ENCODE peak calls at places on chromosomes 13 and 19, in nine cellular contexts. One of them, this sample, is unnamed.

GRCh38 chr13:26503826-26504594 is 53.5 kb upstream of the WASF3 start:
- DNase-seq in GM12878: no peak
- DNase-seq in sigmoid colon: peak; percentile 13
- DNase-seq in spleen: no peak
- DNase-seq in prostate gland: no peak
- DNase-seq in endothelial cell of umbilical vein: no peak
- DNase-seq in stomach: no peak
- DNase-seq in transverse colon: no peak
- DNase-seq in K562: no peak
- DNase-seq in this sample: no peak

GRCh38 chr13:61852116-61852515 is 436.5 kb upstream of the PCDH20 start:
- DNase-seq in prostate gland: no peak
- DNase-seq in spleen: no peak
- DNase-seq in sigmoid colon: no peak
- DNase-seq in transverse colon: no peak
- DNase-seq in endothelial cell of umbilical vein: no peak
- DNase-seq in K562: no peak
- DNase-seq in GM12878: no peak
- DNase-seq in stomach: no peak
- DNase-seq in this sample: no peak

GRCh38 chr19:11265785-11266236 is 3.5 kb upstream of the DOCK6 start:
- DNase-seq in endothelial cell of umbilical vein: no peak
- DNase-seq in transverse colon: peak; percentile 95
- DNase-seq in prostate gland: peak; percentile 66
- DNase-seq in GM12878: no peak
- DNase-seq in spleen: no peak
- DNase-seq in stomach: peak; percentile 91
- DNase-seq in K562: peak; percentile 14
- DNase-seq in sigmoid colon: no peak
- DNase-seq in this sample: no peak

GRCh38 chr13:31005066-31005465 is 72.6 kb downstream of the TEX26 start:
- DNase-seq in sigmoid colon: no peak
- DNase-seq in endothelial cell of umbilical vein: no peak
- DNase-seq in spleen: no peak
- DNase-seq in prostate gland: no peak
- DNase-seq in GM12878: no peak
- DNase-seq in stomach: no peak
- DNase-seq in transverse colon: no peak
- DNase-seq in K562: no peak
- DNase-seq in this sample: no peak

GRCh38 chr19:16957151-16957662 is 68.4 kb downstream of the F2RL3 start:
- DNase-seq in endothelial cell of umbilical vein: no peak
- DNase-seq in sigmoid colon: no peak
- DNase-seq in stomach: no peak
- DNase-seq in prostate gland: peak; percentile 72
- DNase-seq in transverse colon: no peak
- DNase-seq in spleen: no peak
- DNase-seq in K562: no peak
- DNase-seq in GM12878: no peak
- DNase-seq in this sample: peak; percentile 20

GRCh38 chr13:25237083-25237482 is 50.2 kb downstream of the MTMR6 start:
- DNase-seq in transverse colon: no peak
- DNase-seq in spleen: no peak
- DNase-seq in sigmoid colon: no peak
- DNase-seq in endothelial cell of umbilical vein: no peak
- DNase-seq in prostate gland: no peak
- DNase-seq in GM12878: no peak
- DNase-seq in stomach: no peak
- DNase-seq in K562: no peak
- DNase-seq in this sample: no peak

GRCh38 chr13:87925006-87925405 is 253.8 kb downstream of the SLITRK5 start:
- DNase-seq in prostate gland: no peak
- DNase-seq in transverse colon: no peak
- DNase-seq in GM12878: no peak
- DNase-seq in sigmoid colon: no peak
- DNase-seq in K562: no peak
- DNase-seq in spleen: no peak
- DNase-seq in stomach: no peak
- DNase-seq in endothelial cell of umbilical vein: no peak
- DNase-seq in this sample: no peak

GRCh38 chr13:107234315-107234714 is 666.4 kb upstream of the ARGLU1 start:
- DNase-seq in transverse colon: no peak
- DNase-seq in prostate gland: no peak
- DNase-seq in stomach: no peak
- DNase-seq in sigmoid colon: no peak
- DNase-seq in endothelial cell of umbilical vein: no peak
- DNase-seq in K562: no peak
- DNase-seq in spleen: no peak
- DNase-seq in GM12878: no peak
- DNase-seq in this sample: no peak

GRCh38 chr19:54100560-54100959 is at the start of gene OSCAR:
- DNase-seq in GM12878: no peak
- DNase-seq in stomach: no peak
- DNase-seq in spleen: peak; percentile 82
- DNase-seq in K562: no peak
- DNase-seq in endothelial cell of umbilical vein: no peak
- DNase-seq in sigmoid colon: no peak
- DNase-seq in transverse colon: no peak
- DNase-seq in prostate gland: no peak
- DNase-seq in this sample: no peak

GRCh38 chr19:54095136-54095858 is 5.3 kb downstream of the OSCAR start:
- DNase-seq in prostate gland: no peak
- DNase-seq in K562: peak; percentile 3
- DNase-seq in transverse colon: no peak
- DNase-seq in endothelial cell of umbilical vein: no peak
- DNase-seq in stomach: no peak
- DNase-seq in sigmoid colon: peak; percentile 57
- DNase-seq in GM12878: no peak
- DNase-seq in spleen: no peak
- DNase-seq in this sample: no peak

GRCh38 chr19:54102421-54103169 is at the start of gene NDUFA3:
- DNase-seq in sigmoid colon: peak; percentile 99
- DNase-seq in GM12878: peak; percentile 95
- DNase-seq in endothelial cell of umbilical vein: peak; percentile 99
- DNase-seq in prostate gland: peak; percentile 97
- DNase-seq in stomach: peak; percentile 98
- DNase-seq in K562: peak; percentile 99
- DNase-seq in spleen: peak; percentile 99
- DNase-seq in transverse colon: peak; percentile 98
- DNase-seq in this sample: peak; percentile 96

GRCh38 chr19:54094601-54095000 is 6.0 kb downstream of the OSCAR start:
- DNase-seq in prostate gland: no peak
- DNase-seq in transverse colon: no peak
- DNase-seq in GM12878: no peak
- DNase-seq in K562: no peak
- DNase-seq in spleen: no peak
- DNase-seq in endothelial cell of umbilical vein: no peak
- DNase-seq in sigmoid colon: peak; percentile 19
- DNase-seq in stomach: no peak
- DNase-seq in this sample: no peak

GRCh38 chr19:54096642-54097106 is 3.9 kb downstream of the OSCAR start:
- DNase-seq in transverse colon: peak; percentile 42
- DNase-seq in sigmoid colon: peak; percentile 68
- DNase-seq in spleen: peak; percentile 86
- DNase-seq in endothelial cell of umbilical vein: no peak
- DNase-seq in K562: peak; percentile 57
- DNase-seq in GM12878: no peak
- DNase-seq in stomach: no peak
- DNase-seq in prostate gland: no peak
- DNase-seq in this sample: no peak
- TF ChIP-seq CTCF in transverse colon: no peak
- TF ChIP-seq CTCF in sigmoid colon: no peak
- TF ChIP-seq CTCF in spleen: no peak
- TF ChIP-seq CTCF in endothelial cell of umbilical vein: peak; percentile 15
- TF ChIP-seq CTCF in K562: peak; percentile 19
- TF ChIP-seq CTCF in GM12878: peak; percentile 22
- TF ChIP-seq CTCF in stomach: no peak
- TF ChIP-seq CTCF in prostate gland: no peak
- TF ChIP-seq CTCF in this sample: no peak

DNA sequence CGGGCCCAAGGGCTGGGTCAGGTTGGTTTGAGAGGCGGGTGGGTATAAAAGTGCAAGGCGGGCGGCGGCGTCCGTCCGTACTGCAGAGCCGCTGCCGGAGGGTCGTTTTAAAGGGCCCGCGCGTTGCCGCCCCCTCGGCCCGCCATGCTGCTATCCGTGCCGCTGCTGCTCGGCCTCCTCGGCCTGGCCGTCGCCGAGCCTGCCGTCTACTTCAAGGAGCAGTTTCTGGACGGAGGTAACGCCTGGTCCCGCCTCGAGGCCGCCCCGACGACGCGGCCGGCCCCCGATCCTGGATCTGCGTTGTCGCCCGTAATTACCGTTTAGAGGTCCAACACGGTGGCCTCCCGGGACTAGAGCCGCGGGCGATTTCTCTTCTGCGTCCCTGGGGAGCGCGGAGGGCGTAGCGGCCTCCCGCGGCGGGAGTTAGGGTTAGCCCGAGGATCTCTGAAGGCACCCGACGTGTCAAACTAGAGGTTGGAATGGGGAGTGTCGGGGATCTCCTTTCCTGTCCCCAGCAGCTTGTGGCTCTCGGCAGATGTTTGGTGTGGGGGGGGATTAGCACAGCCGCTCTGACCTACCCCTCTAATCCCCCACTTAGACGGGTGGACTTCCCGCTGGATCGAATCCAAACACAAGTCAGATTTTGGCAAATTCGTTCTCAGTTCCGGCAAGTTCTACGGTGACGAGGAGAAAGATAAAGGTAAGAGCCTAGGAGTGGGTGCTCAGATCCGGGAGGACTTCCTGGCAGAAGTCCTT is at the start of gene CALR:
- DNase-seq in spleen: no peak
- DNase-seq in prostate gland: no peak
- DNase-seq in transverse colon: peak; percentile 45
- DNase-seq in stomach: no peak
- DNase-seq in GM12878: no peak
- DNase-seq in K562: no peak
- DNase-seq in endothelial cell of umbilical vein: peak; percentile 45
- DNase-seq in sigmoid colon: peak; percentile 76
- DNase-seq in this sample: no peak
- TF ChIP-seq POLR2A in spleen: peak; percentile 92
- TF ChIP-seq POLR2A in prostate gland: peak; percentile 100
- TF ChIP-seq POLR2A in transverse colon: peak; percentile 100
- TF ChIP-seq POLR2A in stomach: no peak
- TF ChIP-seq POLR2A in GM12878: peak; percentile 99
- TF ChIP-seq POLR2A in K562: peak; percentile 99
- TF ChIP-seq POLR2A in endothelial cell of umbilical vein: peak; percentile 99
- TF ChIP-seq POLR2A in sigmoid colon: peak; percentile 97
- TF ChIP-seq POLR2A in this sample: peak; percentile 99

GRCh38 chr19:2627855-2628254 is 74.6 kb downstream of the GNG7 start:
- DNase-seq in K562: no peak
- DNase-seq in stomach: no peak
- DNase-seq in spleen: no peak
- DNase-seq in GM12878: no peak
- DNase-seq in endothelial cell of umbilical vein: no peak
- DNase-seq in transverse colon: no peak
- DNase-seq in sigmoid colon: no peak
- DNase-seq in prostate gland: no peak
- DNase-seq in this sample: no peak

GRCh38 chr19:2629491-2630351 is 72.8 kb downstream of the GNG7 start:
- DNase-seq in stomach: no peak
- DNase-seq in spleen: peak; percentile 78
- DNase-seq in sigmoid colon: peak; percentile 45
- DNase-seq in prostate gland: no peak
- DNase-seq in GM12878: no peak
- DNase-seq in endothelial cell of umbilical vein: no peak
- DNase-seq in transverse colon: no peak
- DNase-seq in K562: no peak
- DNase-seq in this sample: no peak

GRCh38 chr19:2625434-2625833 is 77.1 kb downstream of the GNG7 start:
- DNase-seq in GM12878: no peak
- DNase-seq in transverse colon: peak; percentile 75
- DNase-seq in stomach: peak; percentile 55
- DNase-seq in sigmoid colon: peak; percentile 70
- DNase-seq in prostate gland: no peak
- DNase-seq in endothelial cell of umbilical vein: no peak
- DNase-seq in spleen: peak; percentile 87
- DNase-seq in K562: no peak
- DNase-seq in this sample: no peak

GRCh38 chr19:2628597-2628996 is 73.9 kb downstream of the GNG7 start:
- DNase-seq in transverse colon: no peak
- DNase-seq in K562: no peak
- DNase-seq in endothelial cell of umbilical vein: no peak
- DNase-seq in stomach: no peak
- DNase-seq in prostate gland: no peak
- DNase-seq in GM12878: no peak
- DNase-seq in spleen: no peak
- DNase-seq in sigmoid colon: no peak
- DNase-seq in this sample: no peak

DNA sequence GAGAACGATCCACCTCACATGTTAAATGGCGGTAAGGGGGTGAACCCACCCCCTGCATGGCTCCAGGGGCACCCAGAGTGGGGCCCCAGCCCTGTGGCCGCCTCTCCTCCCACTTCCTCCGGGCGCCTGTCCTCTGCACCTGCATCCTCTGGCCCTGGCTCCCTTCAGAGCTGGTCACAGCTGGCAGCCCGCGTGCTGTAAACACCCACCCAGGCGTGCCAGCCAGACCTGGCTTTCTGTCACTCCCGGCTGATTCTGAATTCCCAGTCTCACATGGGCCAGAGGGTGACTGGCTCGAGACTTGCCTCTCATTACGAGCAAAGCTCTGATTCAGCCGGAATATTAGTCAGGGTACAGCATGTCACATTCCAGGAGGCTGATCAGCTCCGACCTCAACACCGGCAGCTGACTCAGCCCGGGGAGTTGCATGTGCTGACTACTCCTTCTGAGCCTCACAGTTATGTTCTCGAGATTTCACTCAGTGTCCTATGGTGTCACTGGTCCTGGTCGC is 75.1 kb downstream of the GNG7 start:
- DNase-seq in K562: no peak
- DNase-seq in endothelial cell of umbilical vein: peak; percentile 94
- DNase-seq in sigmoid colon: peak; percentile 84
- DNase-seq in prostate gland: peak; percentile 51
- DNase-seq in GM12878: no peak
- DNase-seq in transverse colon: peak; percentile 69
- DNase-seq in spleen: peak; percentile 95
- DNase-seq in stomach: peak; percentile 87
- DNase-seq in this sample: peak; percentile 88
- TF ChIP-seq POLR2AphosphoS5 in K562: no peak
- TF ChIP-seq POLR2AphosphoS5 in endothelial cell of umbilical vein: peak; percentile 96
- TF ChIP-seq POLR2AphosphoS5 in sigmoid colon: peak; percentile 46
- TF ChIP-seq POLR2AphosphoS5 in prostate gland: peak; percentile 95
- TF ChIP-seq POLR2AphosphoS5 in GM12878: no peak
- TF ChIP-seq POLR2AphosphoS5 in transverse colon: peak; percentile 52
- TF ChIP-seq POLR2AphosphoS5 in spleen: peak; percentile 92
- TF ChIP-seq POLR2AphosphoS5 in stomach: peak; percentile 90
- TF ChIP-seq POLR2AphosphoS5 in this sample: peak; percentile 54

DNA sequence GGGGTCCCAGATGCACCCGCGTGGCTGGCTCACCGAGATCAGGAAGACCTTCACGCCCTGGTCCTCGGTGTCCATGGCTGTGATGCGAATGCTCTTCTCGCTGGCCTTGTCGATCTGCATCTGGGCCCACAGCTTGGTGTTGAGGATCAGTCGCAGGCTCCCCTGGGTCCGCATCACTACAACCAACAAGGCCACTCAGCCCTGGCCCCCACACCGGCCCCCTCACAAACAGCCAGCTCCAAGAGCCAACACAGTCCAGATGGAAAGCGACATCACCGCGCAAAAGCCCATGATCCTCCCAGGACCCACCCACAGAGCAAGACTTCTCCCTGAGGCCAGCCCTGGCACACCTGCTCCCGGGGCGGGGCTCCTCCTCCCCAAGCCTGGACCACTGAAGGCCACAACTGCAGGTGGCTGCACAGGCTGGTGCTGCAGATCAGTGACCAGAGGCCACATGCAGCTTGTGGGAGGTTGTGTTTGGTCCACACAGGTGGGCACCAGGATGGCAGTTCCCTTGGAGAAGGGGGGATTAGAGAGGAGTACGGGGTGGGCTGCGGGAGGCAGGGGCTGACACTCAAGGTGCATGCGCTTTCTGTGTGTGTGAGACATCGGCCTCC is 4.5 kb downstream of the CAPS start:
- DNase-seq in GM12878: no peak
- DNase-seq in endothelial cell of umbilical vein: no peak
- DNase-seq in spleen: no peak
- DNase-seq in stomach: no peak
- DNase-seq in K562: no peak
- DNase-seq in transverse colon: no peak
- DNase-seq in sigmoid colon: peak; percentile 68
- DNase-seq in prostate gland: no peak
- DNase-seq in this sample: no peak
- TF ChIP-seq CTCF in GM12878: no peak
- TF ChIP-seq CTCF in endothelial cell of umbilical vein: no peak
- TF ChIP-seq CTCF in spleen: no peak
- TF ChIP-seq CTCF in stomach: no peak
- TF ChIP-seq CTCF in K562: no peak
- TF ChIP-seq CTCF in transverse colon: no peak
- TF ChIP-seq CTCF in sigmoid colon: no peak
- TF ChIP-seq CTCF in prostate gland: no peak
- TF ChIP-seq CTCF in this sample: no peak

This sample was measured in breast epithelium.